ENCODE peak calls at places on chromosomes 2 and 18, in four cellular contexts. Q is psoas muscle; M is colonic mucosa; F is CD4-positive, CD25-positive, alpha-beta regulatory T cell. E is an unnamed sample.

GRCh38 chr2:55115795-55116597 is 65.7 kb upstream of the RTN4 start:
- DNase-seq in Q (no peak), M (no peak), F (no peak), E (no peak)

GRCh38 chr2:144161061-144161460 is 358.9 kb downstream of the ZEB2 start:
- DNase-seq in Q (no peak), M (no peak), F (no peak), E (no peak)

GRCh38 chr2:182164686-182165085 is 179.0 kb downstream of the PPP1R1C start:
- DNase-seq in Q (no peak), M (no peak), F (no peak), E (no peak)

GRCh38 chr2:85702172-85702571 is 8.0 kb downstream of the GNLY start:
- DNase-seq in Q (no peak), M (no peak), F (peak; percentile 16), E (no peak)

GRCh38 chr2:46296840-46297545 is at the start of gene EPAS1:
- DNase-seq in Q (peak; percentile 96), M (peak; percentile 97), F (peak; percentile 88), E (no peak)

GRCh38 chr2:1707771-1708351 is 36.5 kb downstream of the PXDN start:
- DNase-seq in Q (peak; percentile 71), M (peak; percentile 72), F (no peak), E (no peak)

GRCh38 chr2:19185061-19185460 is 173.4 kb downstream of the OSR1 start:
- DNase-seq in Q (no peak), M (no peak), F (no peak), E (no peak)

GRCh38 chr2:33275689-33276444 is 200.6 kb upstream of the RASGRP3 start:
- DNase-seq in Q (peak; percentile 63), M (no peak), F (peak; percentile 24), E (no peak)

GRCh38 chr18:60350975-60351374 is 21.6 kb downstream of the MC4R start:
- DNase-seq in Q (no peak), M (no peak), F (no peak), E (no peak)

GRCh38 chr2:239225921-239226561 is 174.8 kb downstream of the HDAC4 start:
- DNase-seq in Q (no peak), M (no peak), F (no peak), E (no peak)

GRCh38 chr2:102166189-102166845 is 20.5 kb upstream of the IL1RL2 start:
- DNase-seq in Q (no peak), M (no peak), F (no peak), E (no peak)

GRCh38 chr18:22005191-22005824 is 164.1 kb upstream of the GATA6 start:
- DNase-seq in Q (no peak), M (no peak), F (no peak), E (no peak)

GRCh38 chr18:36871801-36872200 is 42.9 kb downstream of the KIAA1328 start:
- DNase-seq in Q (no peak), M (no peak), F (no peak), E (no peak)

GRCh38 chr2:216665240-216665639 is 30.1 kb downstream of the IGFBP5 start:
- DNase-seq in Q (no peak), M (peak; percentile 45), F (no peak), E (no peak)

GRCh38 chr2:15253247-15253646 is 307.9 kb downstream of the NBAS start:
- DNase-seq in Q (no peak), M (no peak), F (no peak), E (no peak)

GRCh38 chr2:195533771-195534642 is 123.0 kb upstream of the SLC39A10 start:
- DNase-seq in Q (peak; percentile 63), M (no peak), F (peak; percentile 71), E (peak; percentile 39)

GRCh38 chr18:75083131-75083530 is 125.8 kb downstream of the PTGR3 start:
- DNase-seq in Q (no peak), M (no peak), F (no peak), E (no peak)

GRCh38 chr2:29063646-29064372 is 10.5 kb downstream of the PCARE start:
- DNase-seq in Q (peak; percentile 25), M (no peak), F (no peak), E (no peak)

GRCh38 chr2:226799211-226799975 is at the start of gene IRS1:
- DNase-seq in Q (peak; percentile 77), M (peak; percentile 65), F (peak; percentile 69), E (peak; percentile 87)

GRCh38 chr2:233466991-233467603 is 99.5 kb downstream of the USP40 start:
- DNase-seq in Q (no peak), M (no peak), F (no peak), E (no peak)

GRCh38 chr2:204681412-204681811 is 136.1 kb downstream of the PARD3B start:
- DNase-seq in Q (no peak), M (no peak), F (no peak), E (no peak)

GRCh38 chr2:45892757-45893156 is 241.3 kb downstream of the PRKCE start:
- DNase-seq in Q (no peak), M (no peak), F (no peak), E (no peak)

GRCh38 chr2:95056044-95056443 is 30.5 kb downstream of the MAL start:
- DNase-seq in Q (no peak), M (no peak), F (no peak), E (no peak)

GRCh38 chr18:896315-896714 is 8.4 kb upstream of the ADCYAP1 start:
- DNase-seq in Q (no peak), M (no peak), F (no peak), E (no peak)

GRCh38 chr2:16774980-16775963 is 109.6 kb upstream of the CYRIA start:
- DNase-seq in Q (no peak), M (no peak), F (no peak), E (no peak)

GRCh38 chr2:240395896-240396622 is 39.4 kb upstream of the GPC1 start:
- DNase-seq in Q (no peak), M (no peak), F (no peak), E (no peak)

GRCh38 chr2:182767578-182767977 is 51.5 kb downstream of the DNAJC10 start:
- DNase-seq in Q (no peak), M (no peak), F (peak; percentile 12), E (peak; percentile 42)

DNA sequence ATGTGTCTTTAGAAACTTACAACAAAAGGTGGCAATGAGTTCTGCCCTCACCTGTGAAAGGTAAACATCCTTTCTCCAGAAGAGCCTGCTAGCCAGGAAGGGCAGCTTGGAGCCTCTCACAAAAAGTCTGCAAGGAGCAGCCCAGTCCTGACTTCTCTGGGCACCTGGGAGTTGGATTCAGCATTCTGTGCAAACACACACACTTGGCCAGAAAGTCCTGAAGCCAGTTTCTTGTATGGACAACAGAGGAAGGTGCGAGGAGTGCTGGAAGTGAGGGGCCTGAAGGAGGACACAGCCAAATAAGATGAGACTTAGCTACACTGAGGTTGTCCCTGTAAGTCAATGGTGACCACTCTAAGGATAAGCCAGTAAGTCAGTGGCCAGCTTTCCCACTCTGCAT is 52.4 kb upstream of the SLC1A4 start:
- DNase-seq in Q (no peak), M (no peak), F (no peak), E (no peak)
- H3K4me3 ChIP-seq in Q (no peak overlapping the region), M (no peak overlapping the region), F (no peak overlapping the region), E (no peak overlapping the region)

DNA sequence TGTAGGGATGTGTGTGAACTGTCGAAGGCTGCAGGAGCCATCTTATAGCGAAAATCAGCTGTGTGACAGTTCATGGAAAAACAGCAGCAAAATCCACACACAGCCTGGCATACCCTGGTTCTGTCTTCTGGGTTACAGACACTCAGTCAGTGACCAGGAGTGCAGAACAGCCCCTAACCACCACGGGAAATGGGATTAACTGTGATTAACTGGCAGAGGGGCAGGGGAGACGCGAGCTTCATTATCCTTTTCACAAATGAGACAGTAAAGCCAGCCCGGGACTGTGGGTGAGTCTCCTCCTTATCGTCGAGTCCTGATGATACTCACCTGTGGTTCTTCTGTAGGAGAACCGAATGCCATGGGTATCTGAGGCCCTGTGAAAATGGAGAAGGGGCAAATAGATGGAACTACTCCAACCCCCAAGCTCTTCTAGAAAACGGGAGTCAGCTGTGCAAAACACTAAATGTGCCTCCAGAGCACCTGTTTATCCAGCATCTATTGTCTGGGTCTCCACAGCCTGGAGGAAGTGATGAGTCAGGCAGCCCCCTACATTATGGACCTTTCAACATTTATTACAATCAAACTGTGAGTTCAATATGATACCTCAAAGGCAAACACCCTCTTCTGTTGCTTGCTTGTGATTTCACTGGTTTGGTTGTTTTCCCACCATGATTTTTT is 9.9 kb upstream of the LRRFIP1 start:
- DNase-seq in Q (no peak), M (no peak), F (no peak), E (no peak)
- H3K4me3 ChIP-seq in Q (no peak overlapping the region), M (no peak overlapping the region), F (peak overlapping the region; percentile 10), E (no peak overlapping the region)

GRCh38 chr2:39095624-39096023 is 25.2 kb downstream of the SOS1 start:
- DNase-seq in Q (no peak), M (no peak), F (no peak), E (no peak)

GRCh38 chr2:39091535-39091934 is 29.3 kb downstream of the SOS1 start:
- DNase-seq in Q (no peak), M (no peak), F (no peak), E (no peak)

GRCh38 chr2:39091063-39091462 is 29.8 kb downstream of the SOS1 start:
- DNase-seq in Q (no peak), M (no peak), F (no peak), E (no peak)

GRCh38 chr2:39094717-39095363 is 26.0 kb downstream of the SOS1 start:
- DNase-seq in Q (no peak), M (no peak), F (peak; percentile 60), E (no peak)

DNA sequence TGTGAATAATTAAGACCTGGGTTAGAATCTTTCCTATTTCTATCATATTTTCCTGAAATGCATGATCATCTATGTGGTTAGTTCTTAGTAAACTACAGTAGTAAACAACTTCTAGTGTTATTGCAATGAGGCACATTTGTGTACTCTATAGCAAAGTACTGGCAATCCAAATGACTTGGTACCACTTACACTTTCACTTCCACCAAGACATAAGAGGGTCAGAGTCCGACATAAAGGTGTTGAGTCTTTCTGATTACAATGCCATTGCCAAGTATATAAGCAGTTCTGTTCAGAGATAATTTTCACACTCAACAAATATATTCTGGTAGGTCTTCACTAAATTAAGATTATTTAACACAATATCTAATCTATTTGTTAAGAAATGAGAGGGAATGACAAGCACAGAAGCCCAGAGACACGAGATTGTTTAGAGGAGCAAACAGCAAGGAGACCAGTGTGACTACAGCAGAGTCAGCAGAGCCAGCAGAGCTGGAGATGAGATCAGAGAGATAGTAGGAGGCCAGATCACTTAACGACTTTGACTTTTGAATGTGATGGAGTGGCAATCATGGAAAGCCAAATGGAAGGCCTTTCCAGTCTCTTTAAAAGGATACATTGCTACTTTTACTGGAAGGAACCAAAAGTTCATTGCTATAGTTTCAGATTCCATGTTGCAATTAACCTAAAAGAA is 27.5 kb downstream of the SOS1 start:
- DNase-seq in Q (no peak), M (no peak), F (no peak), E (no peak)
- H3K4me3 ChIP-seq in Q (no peak overlapping the region), M (no peak overlapping the region), F (no peak overlapping the region), E (no peak overlapping the region)

GRCh38 chr2:37454851-37455762 is 110.7 kb downstream of the QPCT start:
- DNase-seq in Q (no peak), M (no peak), F (no peak), E (no peak)

GRCh38 chr2:37449686-37450392 is 105.4 kb downstream of the QPCT start:
- DNase-seq in Q (no peak), M (peak; percentile 52), F (no peak), E (no peak)

GRCh38 chr2:37456479-37456878 is 112.0 kb downstream of the QPCT start:
- DNase-seq in Q (no peak), M (no peak), F (peak; percentile 83), E (peak; percentile 51)

GRCh38 chr2:37457401-37457901 is 113.0 kb downstream of the QPCT start:
- DNase-seq in Q (no peak), M (no peak), F (no peak), E (no peak)

DNA sequence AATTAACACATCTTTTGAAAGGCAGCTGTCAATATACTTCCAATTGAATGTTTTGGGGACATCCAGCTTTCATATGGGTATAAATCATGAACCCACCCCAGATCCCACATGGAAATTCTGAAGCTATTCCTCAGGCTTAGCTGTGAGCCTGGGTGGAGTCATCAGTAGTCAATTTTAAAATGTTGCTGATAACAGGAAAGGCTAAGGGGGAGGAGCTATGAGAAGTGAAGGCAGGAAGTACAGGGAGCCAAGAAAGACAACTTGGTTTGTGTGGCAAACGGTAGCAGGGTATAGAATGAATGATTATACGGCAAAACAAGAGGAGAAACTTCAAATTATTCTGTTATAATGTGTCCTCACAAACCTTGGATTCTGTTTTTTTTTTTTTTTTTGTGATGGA is 108.6 kb downstream of the QPCT start:
- DNase-seq in Q (no peak), M (no peak), F (peak; percentile 62), E (no peak)
- H3K4me3 ChIP-seq in Q (no peak overlapping the region), M (no peak overlapping the region), F (peak overlapping the region; percentile 54), E (no peak overlapping the region)

E was measured in OCI-LY7.